ENCODE peak calls at places on chromosomes 3 and 15, in seven cellular contexts. One of them, this sample, is unnamed. For H3K27me3 and H3K36me3, the result is how much of the 10 kb centered on the place peaks cover.

GRCh38 chr3:185537369-185537970 is 14.9 kb downstream of the LIPH start:
- DNase-seq in fibroblast of lung: peak
- DNase-seq in RWPE2: peak
- DNase-seq in stomach: peak
- DNase-seq in spleen: peak
- DNase-seq in GM23338: peak
- DNase-seq in left ventricle myocardium inferior: peak
- DNase-seq in this sample: peak

GRCh38 chr3:124926426-124927116 is 8.0 kb downstream of the MUC13 start:
- DNase-seq in GM23338: no peak
- DNase-seq in fibroblast of lung: no peak
- DNase-seq in RWPE2: no peak
- DNase-seq in left ventricle myocardium inferior: no peak
- DNase-seq in spleen: no peak
- DNase-seq in stomach: no peak
- DNase-seq in this sample: peak

GRCh38 chr3:32166654-32167053 is 60.2 kb downstream of the GPD1L start:
- DNase-seq in GM23338: no peak
- DNase-seq in left ventricle myocardium inferior: no peak
- DNase-seq in spleen: no peak
- DNase-seq in fibroblast of lung: no peak
- DNase-seq in RWPE2: no peak
- DNase-seq in stomach: no peak
- DNase-seq in this sample: no peak

GRCh38 chr15:64478863-64479262 is 18.5 kb downstream of the ZNF609 start:
- DNase-seq in left ventricle myocardium inferior: no peak
- DNase-seq in fibroblast of lung: peak
- DNase-seq in RWPE2: no peak
- DNase-seq in spleen: no peak
- DNase-seq in stomach: no peak
- DNase-seq in GM23338: no peak
- DNase-seq in this sample: no peak

GRCh38 chr3:58167431-58168351 is 43.1 kb downstream of the DNASE1L3 start:
- DNase-seq in stomach: peak
- DNase-seq in GM23338: peak
- DNase-seq in spleen: no peak
- DNase-seq in fibroblast of lung: peak
- DNase-seq in RWPE2: no peak
- DNase-seq in left ventricle myocardium inferior: peak
- DNase-seq in this sample: peak

GRCh38 chr3:85678713-85679112 is 719.9 kb downstream of the CADM2 start:
- DNase-seq in left ventricle myocardium inferior: no peak
- DNase-seq in stomach: no peak
- DNase-seq in GM23338: no peak
- DNase-seq in fibroblast of lung: peak
- DNase-seq in RWPE2: no peak
- DNase-seq in spleen: no peak
- DNase-seq in this sample: no peak

GRCh38 chr15:32898991-32899613 is 181.3 kb downstream of the GREM1 start:
- DNase-seq in GM23338: peak
- DNase-seq in fibroblast of lung: no peak
- DNase-seq in left ventricle myocardium inferior: no peak
- DNase-seq in RWPE2: no peak
- DNase-seq in spleen: peak
- DNase-seq in stomach: no peak
- DNase-seq in this sample: no peak

GRCh38 chr3:41307065-41307464 is 107.8 kb downstream of the CTNNB1 start:
- DNase-seq in spleen: no peak
- DNase-seq in RWPE2: no peak
- DNase-seq in fibroblast of lung: no peak
- DNase-seq in stomach: no peak
- DNase-seq in left ventricle myocardium inferior: peak
- DNase-seq in GM23338: no peak
- DNase-seq in this sample: no peak

GRCh38 chr15:38226867-38227266 is 25.8 kb upstream of the SPRED1 start:
- DNase-seq in fibroblast of lung: peak
- DNase-seq in stomach: peak
- DNase-seq in GM23338: no peak
- DNase-seq in spleen: no peak
- DNase-seq in left ventricle myocardium inferior: no peak
- DNase-seq in RWPE2: peak
- DNase-seq in this sample: peak

GRCh38 chr15:34642252-34642651 is 58.8 kb upstream of the GOLGA8B start:
- DNase-seq in fibroblast of lung: no peak
- DNase-seq in stomach: no peak
- DNase-seq in RWPE2: no peak
- DNase-seq in spleen: no peak
- DNase-seq in left ventricle myocardium inferior: no peak
- DNase-seq in GM23338: peak
- DNase-seq in this sample: no peak

GRCh38 chr15:64246364-64247189 is 83.8 kb upstream of the PPIB start:
- DNase-seq in GM23338: peak
- DNase-seq in spleen: no peak
- DNase-seq in left ventricle myocardium inferior: no peak
- DNase-seq in stomach: no peak
- DNase-seq in RWPE2: no peak
- DNase-seq in fibroblast of lung: peak
- DNase-seq in this sample: no peak

GRCh38 chr3:190863119-190863465 is 598 bp upstream of the GMNC start:
- DNase-seq in GM23338: no peak
- DNase-seq in fibroblast of lung: peak
- DNase-seq in stomach: no peak
- DNase-seq in RWPE2: no peak
- DNase-seq in spleen: no peak
- DNase-seq in left ventricle myocardium inferior: no peak
- DNase-seq in this sample: peak

GRCh38 chr15:101211897-101212296 is 40.0 kb downstream of the CHSY1 start:
- DNase-seq in stomach: no peak
- DNase-seq in left ventricle myocardium inferior: no peak
- DNase-seq in RWPE2: no peak
- DNase-seq in spleen: no peak
- DNase-seq in fibroblast of lung: no peak
- DNase-seq in GM23338: no peak
- DNase-seq in this sample: no peak

GRCh38 chr15:34818531-34818930 is 23.2 kb upstream of the ACTC1 start:
- DNase-seq in GM23338: no peak
- DNase-seq in fibroblast of lung: no peak
- DNase-seq in RWPE2: no peak
- DNase-seq in stomach: no peak
- DNase-seq in spleen: no peak
- DNase-seq in left ventricle myocardium inferior: no peak
- DNase-seq in this sample: no peak

GRCh38 chr3:106305127-106305526 is 436.3 kb upstream of the CBLB start:
- DNase-seq in GM23338: no peak
- DNase-seq in spleen: no peak
- DNase-seq in fibroblast of lung: no peak
- DNase-seq in stomach: no peak
- DNase-seq in RWPE2: no peak
- DNase-seq in left ventricle myocardium inferior: no peak
- DNase-seq in this sample: no peak

GRCh38 chr3:113174806-113175490 is 36.4 kb upstream of the BOC start:
- DNase-seq in spleen: no peak
- DNase-seq in GM23338: no peak
- DNase-seq in stomach: no peak
- DNase-seq in RWPE2: no peak
- DNase-seq in fibroblast of lung: peak
- DNase-seq in left ventricle myocardium inferior: no peak
- DNase-seq in this sample: no peak

GRCh38 chr3:71310595-71311319 is 272.8 kb downstream of the FOXP1 start:
- DNase-seq in fibroblast of lung: peak
- DNase-seq in GM23338: peak
- DNase-seq in left ventricle myocardium inferior: peak
- DNase-seq in RWPE2: no peak
- DNase-seq in spleen: peak
- DNase-seq in stomach: no peak
- DNase-seq in this sample: no peak

GRCh38 chr3:111846717-111847116 is 12.3 kb upstream of the PHLDB2 start:
- DNase-seq in stomach: no peak
- DNase-seq in RWPE2: no peak
- DNase-seq in spleen: no peak
- DNase-seq in GM23338: no peak
- DNase-seq in left ventricle myocardium inferior: no peak
- DNase-seq in fibroblast of lung: peak
- DNase-seq in this sample: no peak

GRCh38 chr15:70879386-70879785 is 12.8 kb downstream of the THAP10 start:
- DNase-seq in GM23338: no peak
- DNase-seq in left ventricle myocardium inferior: no peak
- DNase-seq in fibroblast of lung: peak
- DNase-seq in RWPE2: no peak
- DNase-seq in spleen: no peak
- DNase-seq in stomach: no peak
- DNase-seq in this sample: no peak

GRCh38 chr3:70120360-70120966 is 120.9 kb downstream of the SAMMSON start:
- DNase-seq in stomach: peak
- DNase-seq in spleen: peak
- DNase-seq in GM23338: peak
- DNase-seq in left ventricle myocardium inferior: peak
- DNase-seq in RWPE2: no peak
- DNase-seq in fibroblast of lung: peak
- DNase-seq in this sample: peak

GRCh38 chr3:158104346-158105020 is 1.7 kb downstream of the SHOX2 start:
- DNase-seq in left ventricle myocardium inferior: no peak
- DNase-seq in RWPE2: no peak
- DNase-seq in stomach: no peak
- DNase-seq in spleen: no peak
- DNase-seq in fibroblast of lung: no peak
- DNase-seq in GM23338: no peak
- DNase-seq in this sample: no peak

GRCh38 chr3:158106773-158107461 is 697 bp upstream of the SHOX2 start:
- DNase-seq in RWPE2: no peak
- DNase-seq in left ventricle myocardium inferior: no peak
- DNase-seq in fibroblast of lung: no peak
- DNase-seq in stomach: no peak
- DNase-seq in GM23338: peak
- DNase-seq in spleen: peak
- DNase-seq in this sample: no peak

GRCh38 chr3:158105710-158106438 is at the start of gene SHOX2:
- DNase-seq in fibroblast of lung: peak
- DNase-seq in GM23338: peak
- DNase-seq in stomach: peak
- DNase-seq in RWPE2: no peak
- DNase-seq in spleen: peak
- DNase-seq in left ventricle myocardium inferior: no peak
- DNase-seq in this sample: peak

GRCh38 chr3:158103956-158104338 is 2.3 kb downstream of the SHOX2 start:
- DNase-seq in fibroblast of lung: no peak
- DNase-seq in RWPE2: no peak
- DNase-seq in stomach: no peak
- DNase-seq in left ventricle myocardium inferior: no peak
- DNase-seq in spleen: no peak
- DNase-seq in GM23338: peak
- DNase-seq in this sample: no peak

DNA sequence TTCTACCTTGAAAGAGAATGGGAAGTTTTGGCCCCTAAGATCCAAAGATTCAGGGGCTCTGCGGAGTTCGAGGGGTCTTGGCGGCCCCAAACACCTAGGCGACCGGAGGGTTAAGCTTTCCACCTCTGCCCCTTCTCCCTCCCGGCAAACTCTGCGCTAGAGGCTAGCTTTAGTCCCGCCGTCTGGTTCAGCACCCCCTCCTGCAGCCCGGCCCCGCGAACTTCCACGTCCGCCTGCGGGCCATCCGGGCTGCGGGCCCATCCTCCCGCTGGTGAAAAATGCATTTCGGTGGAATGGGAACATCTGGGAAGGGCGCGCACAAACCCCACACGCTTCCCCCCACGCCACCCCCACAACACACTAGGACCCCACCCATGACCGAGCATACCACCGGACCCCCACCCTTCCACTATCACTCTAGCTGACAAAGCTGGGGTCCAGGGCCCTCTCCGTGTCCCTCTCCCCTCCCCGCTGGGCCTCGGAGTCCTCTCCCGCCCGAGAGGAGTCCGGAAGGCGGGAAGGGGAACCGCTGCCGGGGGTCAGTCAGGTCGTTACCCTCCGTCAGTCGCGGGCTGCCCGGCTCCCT is 1.0 kb downstream of the SHOX2 start:
- DNase-seq in GM23338: peak
- DNase-seq in left ventricle myocardium inferior: no peak
- DNase-seq in fibroblast of lung: no peak
- DNase-seq in spleen: peak
- DNase-seq in RWPE2: no peak
- DNase-seq in stomach: no peak
- DNase-seq in this sample: no peak
- H3K27me3 ChIP-seq in GM23338: half or more
- H3K27me3 ChIP-seq in left ventricle myocardium inferior: half or more
- H3K27me3 ChIP-seq in fibroblast of lung: under half
- H3K27me3 ChIP-seq in spleen: half or more
- H3K27me3 ChIP-seq in RWPE2: half or more
- H3K27me3 ChIP-seq in stomach: under half
- H3K27me3 ChIP-seq in this sample: under half

GRCh38 chr15:58910456-58910855 is 23.0 kb downstream of the SLTM start:
- DNase-seq in stomach: no peak
- DNase-seq in left ventricle myocardium inferior: no peak
- DNase-seq in fibroblast of lung: no peak
- DNase-seq in spleen: no peak
- DNase-seq in RWPE2: no peak
- DNase-seq in GM23338: no peak
- DNase-seq in this sample: no peak
- H3K36me3 ChIP-seq in stomach: half or more
- H3K36me3 ChIP-seq in left ventricle myocardium inferior: half or more
- H3K36me3 ChIP-seq in fibroblast of lung: under half
- H3K36me3 ChIP-seq in spleen: under half
- H3K36me3 ChIP-seq in RWPE2: half or more
- H3K36me3 ChIP-seq in GM23338: under half
- H3K36me3 ChIP-seq in this sample: under half

GRCh38 chr15:67884009-67884408 is 44.2 kb upstream of the RNU6-1 start:
- DNase-seq in spleen: no peak
- DNase-seq in fibroblast of lung: no peak
- DNase-seq in GM23338: no peak
- DNase-seq in RWPE2: no peak
- DNase-seq in stomach: no peak
- DNase-seq in left ventricle myocardium inferior: no peak
- DNase-seq in this sample: no peak

GRCh38 chr15:67884514-67885225 is 44.8 kb upstream of the RNU6-1 start:
- DNase-seq in spleen: peak
- DNase-seq in fibroblast of lung: peak
- DNase-seq in stomach: peak
- DNase-seq in GM23338: peak
- DNase-seq in left ventricle myocardium inferior: peak
- DNase-seq in RWPE2: peak
- DNase-seq in this sample: peak

GRCh38 chr15:67880651-67881182 is 40.9 kb upstream of the RNU6-1 start:
- DNase-seq in stomach: peak
- DNase-seq in GM23338: no peak
- DNase-seq in left ventricle myocardium inferior: no peak
- DNase-seq in fibroblast of lung: no peak
- DNase-seq in RWPE2: no peak
- DNase-seq in spleen: no peak
- DNase-seq in this sample: peak

GRCh38 chr15:67883228-67883773 is 43.5 kb upstream of the RNU6-1 start:
- DNase-seq in stomach: no peak
- DNase-seq in left ventricle myocardium inferior: no peak
- DNase-seq in GM23338: no peak
- DNase-seq in RWPE2: no peak
- DNase-seq in fibroblast of lung: no peak
- DNase-seq in spleen: no peak
- DNase-seq in this sample: no peak

GRCh38 chr15:67882487-67883227 is 42.8 kb upstream of the RNU6-1 start:
- DNase-seq in fibroblast of lung: no peak
- DNase-seq in RWPE2: no peak
- DNase-seq in spleen: no peak
- DNase-seq in stomach: no peak
- DNase-seq in left ventricle myocardium inferior: no peak
- DNase-seq in GM23338: no peak
- DNase-seq in this sample: no peak
- H3K27ac ChIP-seq in fibroblast of lung: no peak
- H3K27ac ChIP-seq in RWPE2: peak
- H3K27ac ChIP-seq in spleen: peak
- H3K27ac ChIP-seq in stomach: peak
- H3K27ac ChIP-seq in left ventricle myocardium inferior: peak
- H3K27ac ChIP-seq in GM23338: no peak
- H3K27ac ChIP-seq in this sample: no peak

GRCh38 chr15:77525907-77526581 is 105.4 kb downstream of the HMG20A start:
- DNase-seq in spleen: peak
- DNase-seq in GM23338: no peak
- DNase-seq in left ventricle myocardium inferior: no peak
- DNase-seq in RWPE2: peak
- DNase-seq in stomach: no peak
- DNase-seq in fibroblast of lung: no peak
- DNase-seq in this sample: no peak
- H3K27me3 ChIP-seq in spleen: under half
- H3K27me3 ChIP-seq in GM23338: under half
- H3K27me3 ChIP-seq in left ventricle myocardium inferior: under half
- H3K27me3 ChIP-seq in RWPE2: under half
- H3K27me3 ChIP-seq in stomach: under half
- H3K27me3 ChIP-seq in fibroblast of lung: under half
- H3K27me3 ChIP-seq in this sample: under half

This sample was measured in small intestine.